ENCODE peak calls at places on chromosomes 4 and X, in seven cellular contexts. C, P, X, K, L, R and S are unnamed samples.

GRCh38 chr4:61785766-61786165 is 585.6 kb downstream of the ADGRL3 start:
- DNase-seq in C (no peak), P (no peak), X (no peak), K (no peak), L (no peak), R (no peak), S (no peak)

GRCh38 chr4:78409612-78410202 is 141.9 kb upstream of the ANXA3 start:
- DNase-seq in C (no peak), P (no peak), X (no peak), K (no peak), L (no peak), R (no peak), S (no peak)

GRCh38 chr4:68337004-68337403 is 12.9 kb downstream of the YTHDC1 start:
- DNase-seq in C (no peak), P (no peak), X (no peak), K (no peak), L (no peak), R (no peak), S (no peak)

GRCh38 chrX:70166601-70167590 is 10.4 kb upstream of the DGAT2L6 start:
- DNase-seq in C (no peak), P (no peak), X (peak; percentile 75), K (no peak), L (no peak), R (no peak), S (no peak)

GRCh38 chr4:119672938-119673337 is 44.3 kb upstream of the PDE5A start:
- DNase-seq in C (no peak), P (no peak), X (no peak), K (no peak), L (no peak), R (no peak), S (no peak)

GRCh38 chr4:72809208-72809607 is 240.2 kb upstream of the ADAMTS3 start:
- DNase-seq in C (no peak), P (no peak), X (no peak), K (no peak), L (no peak), R (no peak), S (no peak)

GRCh38 chr4:128879971-128880370 is 70.5 kb downstream of the JADE1 start:
- DNase-seq in C (no peak), P (no peak), X (no peak), K (no peak), L (no peak), R (no peak), S (no peak)

GRCh38 chr4:8404791-8405515 is 35.6 kb downstream of the ACOX3 start:
- DNase-seq in C (no peak), P (no peak), X (no peak), K (no peak), L (no peak), R (no peak), S (peak; percentile 46)

GRCh38 chrX:74015379-74016019 is 288.5 kb upstream of the ZCCHC13 start:
- DNase-seq in C (no peak), P (peak; percentile 80), X (peak; percentile 56), K (no peak), L (peak; percentile 42), R (peak; percentile 73), S (peak; percentile 49)

GRCh38 chr4:114209589-114209988 is 230.1 kb upstream of the ARSJ start:
- DNase-seq in C (no peak), P (no peak), X (no peak), K (no peak), L (no peak), R (no peak), S (no peak)

GRCh38 chr4:67697860-67698655 is 2.9 kb downstream of the UBA6 start:
- DNase-seq in C (no peak), P (no peak), X (no peak), K (no peak), L (no peak), R (no peak), S (no peak)

DNA sequence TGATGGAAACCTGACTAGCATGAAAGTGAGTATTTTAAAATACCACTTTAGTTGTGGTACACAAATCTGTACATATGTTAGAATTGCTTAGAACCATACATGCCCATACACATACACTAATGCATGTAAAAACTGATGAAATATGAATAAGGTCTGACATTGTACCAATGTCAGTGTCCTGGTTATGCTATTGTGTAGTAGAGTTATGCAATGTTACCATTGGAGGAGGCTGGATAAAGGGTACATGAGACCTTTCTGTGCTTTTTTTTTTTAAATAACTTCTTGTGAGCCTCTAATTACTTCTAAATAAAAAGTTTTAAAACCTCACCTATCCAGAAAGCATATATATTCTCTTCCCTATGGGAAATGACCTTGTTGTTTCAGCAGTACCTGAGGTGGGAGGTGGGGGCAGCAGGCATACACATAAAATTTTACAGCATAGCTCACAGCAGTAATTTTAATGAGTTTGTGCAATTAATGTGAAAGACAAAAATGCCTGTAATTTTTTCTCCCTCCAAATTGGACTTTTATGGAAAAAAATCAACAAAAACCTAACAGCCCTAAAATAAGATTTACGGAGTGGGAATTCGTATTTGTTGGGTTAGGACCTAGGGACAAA is 97.6 kb downstream of the RAP1GDS1 start:
- DNase-seq in C (no peak), P (no peak), X (no peak), K (no peak), L (no peak), R (no peak), S (no peak)
- H3K4me3 ChIP-seq in C (no peak overlapping the region), P (no peak overlapping the region), X (no peak overlapping the region), K (no peak overlapping the region), L (no peak overlapping the region), R (no peak overlapping the region), S (no peak overlapping the region)

GRCh38 chr4:98558770-98559169 is 99.6 kb downstream of the TSPAN5 start:
- DNase-seq in C (no peak), P (no peak), X (no peak), K (no peak), L (no peak), R (no peak), S (no peak)
- H3K4me3 ChIP-seq in C (no peak overlapping the region), P (no peak overlapping the region), X (no peak overlapping the region), K (no peak overlapping the region), L (no peak overlapping the region), R (no peak overlapping the region), S (no peak overlapping the region)

DNA sequence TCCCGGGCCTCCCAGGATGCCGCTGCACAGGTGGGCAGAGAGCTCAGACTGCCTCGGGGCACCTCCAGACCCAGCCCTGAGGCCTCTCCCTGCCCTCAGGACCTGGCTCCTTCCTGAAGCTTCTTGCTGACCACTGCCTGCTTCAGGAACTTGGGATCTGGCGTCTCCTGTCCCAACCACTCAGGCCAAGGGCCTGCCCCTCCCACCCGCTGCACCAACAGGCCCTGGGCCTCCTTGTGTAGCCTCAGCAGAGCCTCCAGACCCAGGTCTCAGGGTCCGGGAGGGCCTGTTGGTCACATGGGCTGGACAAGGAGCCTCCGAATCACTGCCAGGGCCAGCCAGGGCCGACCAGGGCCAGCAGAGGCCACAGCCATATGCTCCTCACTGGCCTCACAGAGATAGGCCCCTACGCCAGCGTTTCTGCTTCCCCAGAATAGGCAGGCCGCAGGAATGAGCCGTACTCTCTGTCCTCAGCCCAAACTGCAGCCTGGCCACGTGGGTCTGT is 2.8 kb downstream of the MXD4 start:
- DNase-seq in C (peak; percentile 49), P (peak; percentile 8), X (no peak), K (peak; percentile 74), L (no peak), R (peak; percentile 25), S (peak; percentile 62)
- H3K4me3 ChIP-seq in C (no peak overlapping the region), P (no peak overlapping the region), X (no peak overlapping the region), K (peak overlapping the region; percentile 93), L (no peak overlapping the region), R (peak overlapping the region; percentile 100), S (no peak overlapping the region)

DNA sequence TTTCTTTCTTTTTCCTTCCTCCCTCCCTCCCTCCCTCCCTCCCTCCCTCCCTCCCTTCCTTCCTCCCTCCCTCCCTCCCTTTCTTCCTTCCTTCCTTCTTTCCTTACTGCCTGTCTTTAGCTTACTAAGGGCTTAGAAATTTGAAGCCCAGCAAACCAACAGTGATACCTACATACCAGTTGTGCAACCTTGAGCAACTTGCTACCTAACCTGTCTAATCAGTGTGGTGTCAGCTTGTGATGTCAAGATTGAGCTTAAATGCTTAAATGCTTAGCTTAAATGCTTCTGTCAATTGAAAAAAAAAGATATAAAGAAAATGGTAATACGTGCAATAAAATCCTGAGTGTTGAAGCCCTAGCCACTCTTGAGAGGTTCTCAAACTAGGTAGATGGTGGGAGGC is 728.6 kb downstream of the TRIML1 start:
- DNase-seq in C (no peak), P (no peak), X (no peak), K (no peak), L (no peak), R (no peak), S (no peak)
- H3K4me3 ChIP-seq in C (no peak overlapping the region), P (no peak overlapping the region), X (no peak overlapping the region), K (no peak overlapping the region), L (no peak overlapping the region), R (no peak overlapping the region), S (no peak overlapping the region)